ENCODE peak calls at places on chromosomes 2 and 18, in eight cellular contexts. J is stimulated activated CD4-positive, alpha-beta T cell treated with anti-CD3 and anti-CD28 coated beads, Interleukin-2, amount 100 ng/mL, for 48 hours; L is brain microvascular endothelial cell; W is T-helper 9 cell; C is stimulated activated CD8-positive, alpha-beta memory T cell treated with anti-CD3 and anti-CD28 coated beads, Interleukin-2, amount 100 ng/mL, for 48 hours; P is spleen; B is amygdala; V is GM12878. E is an unnamed sample.

GRCh38 chr2:43105586-43106562 is 120.5 kb downstream of the ZFP36L2 start:
- DNase-seq in L (peak; percentile 58), V (peak; percentile 35), B (no peak), C (no peak), J (no peak), P (peak; percentile 85), W (no peak), E (no peak)

GRCh38 chr2:27909901-27910300 is 19.4 kb downstream of the BABAM2 start:
- DNase-seq in B (no peak), L (no peak), C (no peak), V (no peak), J (no peak), P (no peak), W (no peak), E (no peak)

GRCh38 chr18:44786257-44786656 is 105.6 kb downstream of the SETBP1 start:
- DNase-seq in P (no peak), V (no peak), W (no peak), L (no peak), C (no peak), B (no peak), J (no peak), E (no peak)

GRCh38 chr2:204972606-204973336 is 427.5 kb downstream of the PARD3B start:
- DNase-seq in B (peak; percentile 4), P (no peak), C (no peak), W (no peak), L (no peak), V (no peak), J (no peak), E (no peak)

GRCh38 chr2:241412144-241412543 is 56.1 kb downstream of the FARP2 start:
- DNase-seq in L (peak; percentile 98), V (no peak), P (no peak), J (no peak), C (no peak), W (no peak), B (no peak), E (no peak)

GRCh38 chr18:74497308-74497640 is 1.1 kb downstream of the CNDP2 start:
- DNase-seq in P (no peak), L (no peak), C (no peak), V (no peak), J (no peak), W (no peak), B (no peak), E (no peak)

GRCh38 chr2:6325616-6326015 is 540.1 kb downstream of the CMPK2 start:
- DNase-seq in J (no peak), B (no peak), L (no peak), W (no peak), V (no peak), P (no peak), C (no peak), E (no peak)

GRCh38 chr18:79953921-79954651 is 2.6 kb upstream of the SLC66A2 start:
- DNase-seq in C (no peak), V (no peak), P (no peak), J (no peak), W (no peak), L (no peak), B (no peak), E (no peak)

E was measured in D721Med.